ENCODE peak calls at places on chromosome 5, in nine cellular contexts. One of them, this sample, is unnamed.

GRCh38 chr5:78754655-78755054 is 106.1 kb upstream of the LHFPL2 start:
- DNase-seq in mucosa of descending colon: no peak
- DNase-seq in AG09309: no peak
- DNase-seq in GM12878: no peak
- DNase-seq in mesothelial cell of epicardium: no peak
- DNase-seq in cardiac muscle cell: no peak
- DNase-seq in uterus: no peak
- DNase-seq in fibroblast of mammary gland: no peak
- DNase-seq in choroid plexus epithelial cell: no peak
- DNase-seq in this sample: no peak

GRCh38 chr5:139406960-139407359 is 3.1 kb upstream of the SPATA24 start:
- DNase-seq in mucosa of descending colon: no peak
- DNase-seq in AG09309: no peak
- DNase-seq in GM12878: no peak
- DNase-seq in mesothelial cell of epicardium: no peak
- DNase-seq in cardiac muscle cell: no peak
- DNase-seq in uterus: no peak
- DNase-seq in fibroblast of mammary gland: no peak
- DNase-seq in choroid plexus epithelial cell: no peak
- DNase-seq in this sample: no peak

GRCh38 chr5:176810084-176810597 is at the start of gene UNC5A:
- DNase-seq in mucosa of descending colon: peak
- DNase-seq in AG09309: no peak
- DNase-seq in GM12878: no peak
- DNase-seq in mesothelial cell of epicardium: peak
- DNase-seq in cardiac muscle cell: peak
- DNase-seq in uterus: no peak
- DNase-seq in fibroblast of mammary gland: peak
- DNase-seq in choroid plexus epithelial cell: peak
- DNase-seq in this sample: no peak

GRCh38 chr5:388266-389196 is 54.4 kb upstream of the EXOC3 start:
- DNase-seq in mucosa of descending colon: peak
- DNase-seq in AG09309: no peak
- DNase-seq in GM12878: no peak
- DNase-seq in mesothelial cell of epicardium: no peak
- DNase-seq in cardiac muscle cell: no peak
- DNase-seq in uterus: no peak
- DNase-seq in fibroblast of mammary gland: no peak
- DNase-seq in choroid plexus epithelial cell: no peak
- DNase-seq in this sample: no peak

GRCh38 chr5:169861433-169861832 is 118.9 kb downstream of the INSYN2B start:
- DNase-seq in mucosa of descending colon: no peak
- DNase-seq in AG09309: no peak
- DNase-seq in GM12878: no peak
- DNase-seq in mesothelial cell of epicardium: no peak
- DNase-seq in cardiac muscle cell: no peak
- DNase-seq in uterus: no peak
- DNase-seq in fibroblast of mammary gland: no peak
- DNase-seq in choroid plexus epithelial cell: no peak
- DNase-seq in this sample: no peak

GRCh38 chr5:174489233-174489632 is 235.1 kb upstream of the MSX2 start:
- DNase-seq in mucosa of descending colon: no peak
- DNase-seq in AG09309: no peak
- DNase-seq in GM12878: no peak
- DNase-seq in mesothelial cell of epicardium: no peak
- DNase-seq in cardiac muscle cell: no peak
- DNase-seq in uterus: no peak
- DNase-seq in fibroblast of mammary gland: no peak
- DNase-seq in choroid plexus epithelial cell: no peak
- DNase-seq in this sample: no peak

GRCh38 chr5:170745481-170746061 is 38.0 kb upstream of the GABRP start:
- DNase-seq in mucosa of descending colon: peak
- DNase-seq in AG09309: no peak
- DNase-seq in GM12878: no peak
- DNase-seq in mesothelial cell of epicardium: peak
- DNase-seq in cardiac muscle cell: peak
- DNase-seq in uterus: no peak
- DNase-seq in fibroblast of mammary gland: no peak
- DNase-seq in choroid plexus epithelial cell: peak
- DNase-seq in this sample: peak

GRCh38 chr5:133202066-133202665 is 150.4 kb downstream of the HSPA4 start:
- DNase-seq in mucosa of descending colon: no peak
- DNase-seq in AG09309: no peak
- DNase-seq in GM12878: no peak
- DNase-seq in mesothelial cell of epicardium: no peak
- DNase-seq in cardiac muscle cell: no peak
- DNase-seq in uterus: no peak
- DNase-seq in fibroblast of mammary gland: no peak
- DNase-seq in choroid plexus epithelial cell: no peak
- DNase-seq in this sample: no peak

GRCh38 chr5:72600401-72600981 is 93.3 kb upstream of the ZNF366 start:
- DNase-seq in mucosa of descending colon: no peak
- DNase-seq in AG09309: peak
- DNase-seq in GM12878: no peak
- DNase-seq in mesothelial cell of epicardium: no peak
- DNase-seq in cardiac muscle cell: no peak
- DNase-seq in uterus: no peak
- DNase-seq in fibroblast of mammary gland: peak
- DNase-seq in choroid plexus epithelial cell: peak
- DNase-seq in this sample: peak

DNA sequence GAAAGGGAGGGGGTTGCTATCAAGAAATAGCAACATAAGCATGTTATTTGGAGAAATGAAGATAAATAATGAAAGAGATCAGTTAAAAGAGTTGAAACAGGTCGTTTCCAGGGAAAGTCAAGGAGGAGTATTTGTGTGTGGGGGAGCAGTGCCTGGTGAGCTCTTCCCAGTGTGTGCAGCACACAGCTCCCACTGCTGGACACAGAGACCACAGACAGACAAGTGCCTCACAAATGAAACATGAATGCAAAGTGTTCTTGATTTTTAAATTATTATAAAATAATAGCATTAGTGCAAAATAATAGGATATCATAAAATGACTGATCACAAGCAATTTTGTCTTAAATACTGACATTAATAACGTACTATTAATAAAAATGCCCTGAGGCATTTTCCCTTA is 40.8 kb downstream of the LIFR start:
- DNase-seq in mucosa of descending colon: no peak
- DNase-seq in AG09309: no peak
- DNase-seq in GM12878: no peak
- DNase-seq in mesothelial cell of epicardium: no peak
- DNase-seq in cardiac muscle cell: no peak
- DNase-seq in uterus: peak
- DNase-seq in fibroblast of mammary gland: peak
- DNase-seq in choroid plexus epithelial cell: peak
- DNase-seq in this sample: no peak
- TF ChIP-seq CTCF in mucosa of descending colon: no peak
- TF ChIP-seq CTCF in AG09309: peak
- TF ChIP-seq CTCF in GM12878: no peak
- TF ChIP-seq CTCF in mesothelial cell of epicardium: no peak
- TF ChIP-seq CTCF in cardiac muscle cell: peak
- TF ChIP-seq CTCF in uterus: peak
- TF ChIP-seq CTCF in fibroblast of mammary gland: peak
- TF ChIP-seq CTCF in choroid plexus epithelial cell: peak
- TF ChIP-seq CTCF in this sample: peak

DNA sequence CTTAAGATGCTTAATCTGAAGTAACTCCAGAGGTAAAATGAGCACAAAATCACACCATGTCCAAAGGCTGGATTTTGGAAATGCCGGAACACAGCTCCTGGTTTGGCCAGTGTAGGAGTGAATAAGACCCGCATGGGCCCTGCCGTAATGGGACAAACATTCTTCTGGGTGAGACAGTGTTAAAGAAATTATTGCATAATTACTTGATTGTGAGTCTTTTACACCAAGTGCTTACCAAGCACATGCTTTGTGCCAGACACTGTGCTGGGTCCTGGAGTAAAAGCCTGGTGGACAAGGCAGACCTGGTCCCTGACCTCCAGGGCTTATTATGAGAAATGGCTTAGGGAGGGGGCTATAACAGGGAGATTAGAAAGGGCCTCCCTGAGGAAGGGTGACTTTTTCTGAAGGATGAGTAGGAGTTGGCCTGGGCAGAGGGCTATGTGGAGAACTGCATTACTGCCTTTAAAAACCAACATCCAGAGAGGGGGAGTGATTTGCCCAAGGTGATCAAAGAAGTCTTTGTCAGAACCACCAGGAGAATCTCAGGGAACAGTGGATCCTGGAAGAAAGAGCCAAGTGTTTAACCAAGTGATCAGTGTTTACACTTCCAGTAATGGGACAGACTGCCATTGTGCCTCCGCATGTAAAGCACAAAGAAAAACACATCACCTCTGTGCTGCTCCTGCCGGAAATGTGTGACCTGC is 3.5 kb downstream of the PDE6A start:
- DNase-seq in mucosa of descending colon: no peak
- DNase-seq in AG09309: no peak
- DNase-seq in GM12878: no peak
- DNase-seq in mesothelial cell of epicardium: no peak
- DNase-seq in cardiac muscle cell: no peak
- DNase-seq in uterus: no peak
- DNase-seq in fibroblast of mammary gland: no peak
- DNase-seq in choroid plexus epithelial cell: no peak
- DNase-seq in this sample: no peak
- TF ChIP-seq CTCF in mucosa of descending colon: no peak
- TF ChIP-seq CTCF in AG09309: no peak
- TF ChIP-seq CTCF in GM12878: no peak
- TF ChIP-seq CTCF in mesothelial cell of epicardium: no peak
- TF ChIP-seq CTCF in cardiac muscle cell: no peak
- TF ChIP-seq CTCF in uterus: no peak
- TF ChIP-seq CTCF in fibroblast of mammary gland: no peak
- TF ChIP-seq CTCF in choroid plexus epithelial cell: no peak
- TF ChIP-seq CTCF in this sample: no peak

GRCh38 chr5:108753331-108753730 is 5.6 kb downstream of the FER start:
- DNase-seq in mucosa of descending colon: no peak
- DNase-seq in AG09309: no peak
- DNase-seq in GM12878: no peak
- DNase-seq in mesothelial cell of epicardium: no peak
- DNase-seq in cardiac muscle cell: no peak
- DNase-seq in uterus: no peak
- DNase-seq in fibroblast of mammary gland: peak
- DNase-seq in choroid plexus epithelial cell: peak
- DNase-seq in this sample: no peak

GRCh38 chr5:108747111-108748009 is at the start of gene FER:
- DNase-seq in mucosa of descending colon: no peak
- DNase-seq in AG09309: no peak
- DNase-seq in GM12878: peak
- DNase-seq in mesothelial cell of epicardium: no peak
- DNase-seq in cardiac muscle cell: peak
- DNase-seq in uterus: no peak
- DNase-seq in fibroblast of mammary gland: peak
- DNase-seq in choroid plexus epithelial cell: peak
- DNase-seq in this sample: peak

GRCh38 chr5:108748354-108749129 is 845 bp downstream of the FER start:
- DNase-seq in mucosa of descending colon: peak
- DNase-seq in AG09309: peak
- DNase-seq in GM12878: peak
- DNase-seq in mesothelial cell of epicardium: peak
- DNase-seq in cardiac muscle cell: peak
- DNase-seq in uterus: peak
- DNase-seq in fibroblast of mammary gland: peak
- DNase-seq in choroid plexus epithelial cell: peak
- DNase-seq in this sample: peak

GRCh38 chr5:108748010-108748353 is 285 bp downstream of the FER start:
- DNase-seq in mucosa of descending colon: no peak
- DNase-seq in AG09309: no peak
- DNase-seq in GM12878: no peak
- DNase-seq in mesothelial cell of epicardium: no peak
- DNase-seq in cardiac muscle cell: peak
- DNase-seq in uterus: no peak
- DNase-seq in fibroblast of mammary gland: no peak
- DNase-seq in choroid plexus epithelial cell: no peak
- DNase-seq in this sample: no peak

DNA sequence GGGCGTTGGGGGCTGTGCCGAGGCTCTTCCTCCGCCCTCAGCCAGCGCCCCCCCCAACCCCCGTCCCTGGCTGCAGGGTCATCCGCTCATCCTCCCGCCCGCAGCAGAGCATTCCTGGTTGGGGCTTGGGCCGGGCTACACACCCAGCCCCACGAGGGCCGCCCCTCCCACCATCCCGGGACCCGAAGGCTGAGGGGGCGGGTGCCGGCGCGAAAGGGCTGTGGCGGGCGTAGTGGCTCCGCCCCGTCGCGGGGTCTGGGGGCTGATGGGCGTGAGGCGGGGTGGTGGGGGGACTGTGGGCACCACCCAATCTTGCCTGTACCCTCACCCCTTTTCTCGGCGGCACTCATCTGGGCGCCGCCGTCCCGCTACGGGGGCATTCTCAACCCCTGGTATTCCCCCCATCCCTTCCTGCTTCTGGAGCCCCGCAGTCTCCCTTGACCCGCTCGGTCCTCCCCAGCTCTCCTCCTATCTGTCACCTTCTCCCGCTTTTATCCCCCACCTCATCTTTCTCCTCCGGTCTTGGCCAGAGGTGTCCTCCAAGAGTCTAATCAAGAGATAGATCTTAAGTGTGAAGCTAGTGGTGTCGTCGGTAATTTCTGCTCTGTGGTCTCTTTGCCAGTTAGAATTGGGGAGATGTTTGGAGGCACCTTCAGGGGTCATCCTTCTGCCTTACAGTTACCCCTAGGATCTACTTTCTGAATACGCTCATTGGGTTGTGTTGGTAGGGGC is 1.6 kb downstream of the FER start:
- DNase-seq in mucosa of descending colon: no peak
- DNase-seq in AG09309: no peak
- DNase-seq in GM12878: no peak
- DNase-seq in mesothelial cell of epicardium: no peak
- DNase-seq in cardiac muscle cell: peak
- DNase-seq in uterus: no peak
- DNase-seq in fibroblast of mammary gland: peak
- DNase-seq in choroid plexus epithelial cell: peak
- DNase-seq in this sample: no peak
- TF ChIP-seq CTCF in mucosa of descending colon: no peak
- TF ChIP-seq CTCF in AG09309: no peak
- TF ChIP-seq CTCF in GM12878: no peak
- TF ChIP-seq CTCF in mesothelial cell of epicardium: no peak
- TF ChIP-seq CTCF in cardiac muscle cell: no peak
- TF ChIP-seq CTCF in uterus: no peak
- TF ChIP-seq CTCF in fibroblast of mammary gland: no peak
- TF ChIP-seq CTCF in choroid plexus epithelial cell: peak
- TF ChIP-seq CTCF in this sample: no peak

DNA sequence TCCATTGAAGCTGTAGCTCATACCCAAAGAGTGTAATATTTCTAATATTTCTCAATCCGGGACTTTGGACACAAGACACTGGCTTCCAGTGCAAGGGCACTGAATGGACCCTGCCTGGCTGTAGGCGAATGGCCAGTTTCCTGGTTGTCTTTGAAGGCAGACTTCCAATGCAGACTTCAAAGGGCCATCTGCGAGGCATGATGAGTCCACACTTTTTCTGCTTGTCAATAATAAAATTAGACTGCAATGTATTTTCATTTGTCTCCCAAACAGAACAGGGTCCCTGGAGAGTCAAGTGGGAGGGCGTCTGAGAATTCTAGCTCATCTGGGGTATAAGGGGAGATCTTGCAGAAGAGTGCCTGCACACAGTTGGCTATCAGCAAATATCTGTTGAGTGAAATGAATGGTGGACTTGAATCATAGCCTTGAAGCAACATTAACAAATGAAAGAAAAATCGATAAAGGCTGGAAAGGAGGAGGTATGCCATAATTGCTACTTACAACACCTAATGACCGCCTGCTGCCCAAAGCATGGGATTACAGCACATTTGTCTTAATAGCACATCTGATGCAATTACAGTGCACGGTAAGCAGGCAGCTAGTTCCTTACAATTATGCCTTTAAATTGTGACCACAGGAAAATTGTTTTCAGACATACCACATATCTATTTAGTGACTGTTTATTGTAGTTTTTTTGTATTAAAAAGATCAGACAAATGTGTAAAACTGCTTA is 137.5 kb downstream of the ARHGEF28 start:
- DNase-seq in mucosa of descending colon: no peak
- DNase-seq in AG09309: peak
- DNase-seq in GM12878: no peak
- DNase-seq in mesothelial cell of epicardium: no peak
- DNase-seq in cardiac muscle cell: no peak
- DNase-seq in uterus: no peak
- DNase-seq in fibroblast of mammary gland: no peak
- DNase-seq in choroid plexus epithelial cell: no peak
- DNase-seq in this sample: no peak
- TF ChIP-seq CTCF in mucosa of descending colon: no peak
- TF ChIP-seq CTCF in AG09309: no peak
- TF ChIP-seq CTCF in GM12878: no peak
- TF ChIP-seq CTCF in mesothelial cell of epicardium: no peak
- TF ChIP-seq CTCF in cardiac muscle cell: no peak
- TF ChIP-seq CTCF in uterus: no peak
- TF ChIP-seq CTCF in fibroblast of mammary gland: no peak
- TF ChIP-seq CTCF in choroid plexus epithelial cell: no peak
- TF ChIP-seq CTCF in this sample: no peak